ENCODE peak calls at places on chromosome 21, in eight cellular contexts. Y, L, T, B, E, F, H and D are unnamed samples.

GRCh38 chr21:27406297-27407009 is 439.6 kb upstream of the ADAMTS5 start:
- DNase-seq in T (peak), Y (no peak), B (no peak), E (no peak), L (no peak), F (no peak), H (no peak), D (no peak)

GRCh38 chr21:14533555-14534400 is 12.3 kb downstream of the SAMSN1 start:
- DNase-seq in E (peak), B (no peak), H (no peak), L (peak), T (no peak), Y (no peak), F (no peak), D (no peak)

GRCh38 chr21:44980562-44981489 is 41.0 kb downstream of the SLX9 start:
- DNase-seq in B (no peak), E (no peak), L (no peak), H (no peak), F (peak), Y (no peak), T (no peak), D (no peak)

GRCh38 chr21:32311621-32312020 is 13.0 kb downstream of the MRAP start:
- DNase-seq in F (no peak), H (no peak), B (no peak), T (no peak), Y (no peak), L (no peak), E (no peak), D (no peak)

GRCh38 chr21:32322103-32322502 is 23.4 kb downstream of the MRAP start:
- DNase-seq in F (no peak), E (no peak), H (no peak), L (no peak), T (no peak), B (no peak), Y (no peak), D (no peak)

GRCh38 chr21:39866093-39866492 is 1.1 kb upstream of the PCP4 start:
- DNase-seq in B (no peak), T (no peak), F (no peak), H (no peak), Y (no peak), E (no peak), L (no peak), D (no peak)

GRCh38 chr21:39715804-39716397 is 29.1 kb upstream of the IGSF5 start:
- DNase-seq in B (peak), H (peak), F (no peak), L (no peak), Y (no peak), E (peak), T (peak), D (peak)

GRCh38 chr21:37915941-37916794 is at the start of gene KCNJ6:
- DNase-seq in H (peak), T (no peak), Y (no peak), E (no peak), L (no peak), F (no peak), B (peak), D (peak)

GRCh38 chr21:31530918-31531705 is 128.4 kb upstream of the SOD1 start:
- DNase-seq in E (no peak), T (no peak), L (no peak), Y (no peak), H (no peak), B (peak), F (no peak), D (no peak)

GRCh38 chr21:44880762-44881585 is 7.5 kb upstream of the PTTG1IP start:
- DNase-seq in T (no peak), F (peak), H (no peak), B (no peak), Y (no peak), L (no peak), E (no peak), D (no peak)

GRCh38 chr21:45010096-45010495 is 64.3 kb upstream of the ADARB1 start:
- DNase-seq in L (no peak), F (no peak), T (no peak), H (no peak), E (no peak), Y (no peak), B (no peak), D (no peak)

GRCh38 chr21:41411449-41412089 is 14.5 kb upstream of the MX1 start:
- DNase-seq in F (no peak), L (no peak), E (no peak), Y (no peak), H (no peak), T (no peak), B (peak), D (no peak)

GRCh38 chr21:32520885-32521735 is 64.2 kb downstream of the TCP10L start:
- DNase-seq in F (peak), L (no peak), E (no peak), B (peak), Y (peak), T (peak), H (no peak), D (no peak)

GRCh38 chr21:17231771-17232170 is 281.1 kb upstream of the CXADR start:
- DNase-seq in L (no peak), T (no peak), H (no peak), E (no peak), F (no peak), B (no peak), Y (no peak), D (no peak)

DNA sequence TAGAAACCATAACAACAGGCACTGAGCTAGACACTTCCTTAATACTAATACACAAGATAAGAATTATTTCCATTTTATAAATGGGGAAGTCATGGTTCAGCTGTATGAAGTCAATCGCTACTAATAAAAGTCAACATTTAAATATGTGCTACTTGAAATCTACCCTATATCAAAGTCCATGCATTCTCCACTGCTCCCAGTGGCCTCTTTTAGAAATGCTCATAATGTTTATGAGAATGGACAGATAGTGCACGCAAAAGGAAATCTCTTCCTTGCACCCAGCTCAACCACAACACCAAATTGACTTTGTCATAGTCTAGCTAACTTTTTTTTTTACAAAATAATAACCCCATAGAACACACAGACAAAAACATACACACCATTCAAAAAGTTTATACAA is 281.7 kb upstream of the CXADR start:
- DNase-seq in H (no peak), T (no peak), E (no peak), B (no peak), L (no peak), F (no peak), Y (no peak), D (no peak)
- TF ChIP-seq CTCF in H (no peak), T (no peak), E (no peak), B (no peak), L (no peak), F (no peak), Y (no peak), D (no peak)

GRCh38 chr21:43727571-43728466 is 8.9 kb downstream of the PDXK start:
- DNase-seq in T (no peak), F (peak), E (no peak), H (no peak), B (peak), Y (no peak), L (no peak), D (no peak)
- TF ChIP-seq CTCF in T (peak), F (no peak), E (no peak), H (no peak), B (no peak), Y (no peak), L (no peak), D (no peak)

GRCh38 chr21:35696644-35697043 is 363.7 kb downstream of the SETD4 start:
- DNase-seq in B (no peak), E (no peak), L (no peak), T (no peak), H (no peak), Y (no peak), F (no peak), D (no peak)
- TF ChIP-seq CTCF in B (no peak), E (no peak), L (no peak), T (no peak), H (no peak), Y (no peak), F (no peak), D (no peak)

GRCh38 chr21:34034369-34035014 is 38.9 kb upstream of the MRPS6 start:
- DNase-seq in H (no peak), L (no peak), Y (no peak), E (no peak), B (no peak), T (no peak), F (no peak), D (no peak)
- TF ChIP-seq CTCF in H (no peak), L (no peak), Y (no peak), E (no peak), B (no peak), T (no peak), F (no peak), D (no peak)

DNA sequence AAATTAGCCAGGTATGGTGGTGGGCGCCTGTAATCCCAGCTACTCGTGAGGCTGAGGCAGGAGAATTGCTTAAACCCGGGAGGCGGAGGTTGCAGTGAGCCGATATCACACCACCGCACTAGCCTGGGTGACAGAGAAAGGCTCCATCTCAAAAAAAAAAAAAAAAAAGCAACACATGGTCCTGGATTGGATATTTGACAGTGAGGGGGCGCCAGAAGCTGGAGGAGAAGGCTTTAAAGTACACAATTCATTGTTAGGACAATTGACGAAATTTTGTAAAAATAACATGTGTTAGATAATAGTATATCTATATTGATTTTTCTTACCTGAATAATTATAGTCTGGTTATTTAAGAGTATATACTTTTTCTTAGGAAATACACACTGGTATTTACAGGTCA is 50.2 kb upstream of the USP25 start:
- DNase-seq in H (no peak), E (no peak), F (no peak), T (no peak), Y (no peak), B (no peak), L (no peak), D (no peak)
- TF ChIP-seq CTCF in H (no peak), E (no peak), F (no peak), T (no peak), Y (no peak), B (no peak), L (no peak), D (no peak)

GRCh38 chr21:29025328-29025713 is 853 bp downstream of the USP16 start:
- DNase-seq in T (no peak), H (no peak), F (no peak), E (no peak), Y (no peak), L (no peak), B (no peak), D (no peak)
- TF ChIP-seq CTCF in T (no peak), H (no peak), F (no peak), E (no peak), Y (no peak), L (no peak), B (no peak), D (no peak)

DNA sequence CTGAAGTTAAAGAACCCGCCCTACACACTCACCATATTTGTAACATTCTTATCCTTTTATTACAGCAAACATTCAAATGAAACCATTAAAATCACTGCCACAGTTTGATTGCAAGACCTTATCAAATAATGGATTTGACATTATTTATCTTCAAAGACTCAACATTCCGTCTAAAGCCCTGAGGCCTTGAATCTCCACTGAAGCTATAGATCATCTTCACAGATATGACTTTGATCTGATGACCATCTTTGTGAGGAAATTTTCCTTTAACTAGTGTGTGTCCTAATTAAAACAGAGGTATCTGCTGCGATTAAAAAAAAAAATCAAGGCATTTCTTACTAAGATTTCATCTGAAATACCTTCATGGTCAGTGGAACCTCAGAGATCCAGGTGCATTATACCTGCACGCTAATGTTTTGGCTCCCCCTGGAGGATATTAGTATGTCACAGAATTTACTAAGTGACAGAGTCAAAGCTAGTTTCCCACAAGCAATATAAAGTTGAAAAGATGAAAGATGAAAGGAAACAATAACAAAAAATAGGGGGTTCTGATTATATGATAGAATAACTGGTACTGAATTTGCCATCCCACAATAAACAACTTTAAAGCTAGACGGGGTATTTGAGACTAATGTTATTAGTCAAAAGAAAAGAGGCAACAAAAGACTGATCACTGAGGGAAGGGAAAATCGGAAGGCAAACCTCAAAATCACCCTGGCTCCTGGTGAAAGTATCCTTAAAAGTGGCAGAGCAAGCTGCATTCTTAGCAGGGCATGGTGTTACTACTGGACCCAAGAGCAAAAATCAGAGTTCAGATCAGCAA is 923.4 kb downstream of the NCAM2 start:
- DNase-seq in F (no peak), H (no peak), Y (no peak), E (no peak), L (no peak), B (no peak), T (no peak), D (no peak)
- TF ChIP-seq CTCF in F (peak), H (peak), Y (peak), E (peak), L (no peak), B (peak), T (peak), D (peak)